ENCODE peak calls at places on chromosome 2, in nine cellular contexts. B is aorta; P is IMR-90; J is cardiac muscle cell; M is CD8-positive, alpha-beta memory T cell; G is uterus; L is heart right ventricle; W is astrocyte; Z is CD4-positive, alpha-beta T cell. O is an unnamed sample.

GRCh38 chr2:238259085-238260020 is 19.5 kb upstream of the HES6 start:
- DNase-seq in M (no peak), J (no peak), W (no peak), L (no peak), Z (no peak), B (no peak), P (no peak), G (no peak), O (no peak)

GRCh38 chr2:23587330-23587729 is 202.4 kb downstream of the KLHL29 start:
- DNase-seq in J (no peak), B (peak; percentile 40), L (no peak), P (no peak), W (no peak), G (no peak), Z (no peak), M (no peak), O (no peak)

GRCh38 chr2:211396815-211397214 is 840.4 kb downstream of the CPS1 start:
- DNase-seq in Z (no peak), M (no peak), J (no peak), L (no peak), B (no peak), G (no peak), W (no peak), P (no peak), O (no peak)

GRCh38 chr2:28955492-28955891 is 25.6 kb upstream of the TOGARAM2 start:
- DNase-seq in B (no peak), M (no peak), W (no peak), L (no peak), P (no peak), G (no peak), Z (no peak), J (no peak), O (no peak)

GRCh38 chr2:211161236-211161635 is 604.8 kb downstream of the CPS1 start:
- DNase-seq in L (no peak), J (no peak), G (no peak), P (no peak), Z (no peak), B (no peak), M (no peak), W (peak; percentile 22), O (no peak)

GRCh38 chr2:120867290-120868231 is 131.9 kb downstream of the GLI2 start:
- DNase-seq in B (peak; percentile 95), M (no peak), W (peak; percentile 84), P (peak; percentile 77), J (peak; percentile 62), G (peak; percentile 83), Z (no peak), L (peak; percentile 71), O (peak; percentile 61)

GRCh38 chr2:160372010-160372356 is 121.6 kb downstream of the RBMS1 start:
- DNase-seq in B (no peak), L (no peak), P (no peak), G (no peak), W (no peak), M (no peak), J (no peak), Z (no peak), O (no peak)

GRCh38 chr2:200199576-200200263 is 106.8 kb upstream of the SPATS2L start:
- DNase-seq in G (no peak), Z (no peak), W (no peak), L (no peak), B (no peak), J (no peak), P (no peak), M (no peak), O (no peak)

GRCh38 chr2:223046470-223047053 is 5.4 kb upstream of the KCNE4 start:
- DNase-seq in G (no peak), P (no peak), B (no peak), M (no peak), Z (no peak), J (no peak), W (peak; percentile 16), L (no peak), O (no peak)
- H3K27ac ChIP-seq in G (peak overlapping the region; percentile 53), P (peak overlapping the region; percentile 43), B (peak overlapping the region; percentile 67), M (no peak overlapping the region), Z (no peak overlapping the region), J (peak overlapping the region; percentile 83), W (peak overlapping the region; percentile 74), L (peak overlapping the region; percentile 65), O (no peak overlapping the region)

DNA sequence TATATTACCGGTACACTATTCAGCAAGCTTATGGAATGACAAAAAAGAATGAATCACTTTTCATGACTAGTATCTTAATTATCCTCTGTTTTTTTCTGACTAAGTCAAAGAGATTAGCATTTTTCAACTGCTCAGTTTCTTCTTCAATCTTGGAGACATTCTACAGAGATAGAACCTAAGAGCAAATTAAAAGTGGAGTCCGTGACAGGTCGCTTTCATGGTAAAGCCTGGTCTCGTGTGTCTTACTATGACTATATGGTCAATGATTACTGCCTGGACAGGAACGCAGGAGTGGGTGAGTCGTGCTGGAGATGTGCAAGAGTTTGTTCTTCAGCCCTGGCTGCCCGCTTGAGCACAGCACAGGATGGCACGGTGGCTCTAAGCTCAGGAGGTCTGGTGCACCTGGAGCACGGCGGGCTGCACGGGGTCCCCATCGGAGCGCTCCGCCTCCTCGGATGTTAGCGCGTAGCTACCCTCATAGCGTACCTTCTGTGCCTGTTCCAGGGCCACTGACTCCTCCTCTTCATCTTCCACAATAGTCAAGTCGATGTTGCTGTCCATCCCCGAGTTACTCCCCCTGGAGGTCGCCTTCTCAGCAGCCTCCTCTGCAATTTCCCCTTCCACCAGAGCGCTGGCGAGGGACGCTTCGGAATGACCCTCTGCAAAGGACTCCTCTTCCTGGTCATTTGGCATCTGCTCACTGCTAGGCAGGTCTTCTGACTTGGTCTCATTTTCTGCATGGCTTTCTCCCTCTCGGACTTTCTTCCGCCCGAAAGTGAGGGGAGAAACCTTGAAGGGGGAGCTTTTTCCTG is 11.1 kb downstream of the CAVIN2 start:
- DNase-seq in L (no peak), Z (no peak), J (no peak), W (peak; percentile 48), M (no peak), B (no peak), P (peak; percentile 61), G (no peak), O (no peak)
- H3K27ac ChIP-seq in L (peak overlapping the region; percentile 94), Z (no peak overlapping the region), J (no peak overlapping the region), W (no peak overlapping the region), M (peak overlapping the region; percentile 66), B (no peak overlapping the region), P (no peak overlapping the region), G (no peak overlapping the region), O (no peak overlapping the region)

GRCh38 chr2:163474319-163474744 is 261.5 kb downstream of the FIGN start:
- DNase-seq in J (no peak), B (no peak), L (no peak), G (no peak), W (no peak), P (no peak), Z (no peak), M (no peak), O (no peak)

GRCh38 chr2:163475815-163476214 is 260.0 kb downstream of the FIGN start:
- DNase-seq in L (no peak), M (no peak), W (no peak), B (no peak), P (no peak), J (no peak), Z (no peak), G (no peak), O (no peak)

GRCh38 chr2:163469561-163469962 is 266.2 kb downstream of the FIGN start:
- DNase-seq in M (no peak), G (no peak), B (no peak), W (peak; percentile 55), P (no peak), L (no peak), Z (no peak), J (no peak), O (no peak)

GRCh38 chr2:163467206-163467605 is 268.6 kb downstream of the FIGN start:
- DNase-seq in L (no peak), G (no peak), W (peak; percentile 4), M (no peak), B (no peak), P (no peak), Z (no peak), J (no peak), O (no peak)

DNA sequence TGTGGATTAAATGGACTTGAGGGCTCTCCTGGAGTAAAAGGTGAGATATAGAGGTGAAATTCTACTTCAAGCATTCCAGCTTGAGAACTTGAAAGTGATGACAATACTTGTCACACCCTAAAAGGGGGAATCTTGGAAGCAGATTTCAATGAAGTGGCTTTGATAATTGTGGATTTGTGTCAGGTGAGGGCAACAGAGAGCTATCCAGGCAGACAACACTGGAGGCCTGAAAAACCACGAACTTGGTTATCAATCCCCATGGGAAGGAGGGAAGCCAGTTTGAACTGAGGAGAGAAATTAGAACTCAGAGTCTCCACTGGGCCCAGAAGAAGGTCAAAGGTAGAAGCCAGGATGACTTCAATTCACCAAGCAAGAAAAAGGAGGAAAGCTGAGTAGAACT is 263.9 kb downstream of the FIGN start:
- DNase-seq in B (no peak), J (peak; percentile 47), W (peak; percentile 11), P (peak; percentile 3), G (no peak), M (no peak), Z (no peak), L (peak; percentile 13), O (no peak)
- H3K27ac ChIP-seq in B (no peak overlapping the region), J (no peak overlapping the region), W (no peak overlapping the region), P (no peak overlapping the region), G (no peak overlapping the region), M (no peak overlapping the region), Z (no peak overlapping the region), L (no peak overlapping the region), O (no peak overlapping the region)

GRCh38 chr2:128444816-128445532 is 126.3 kb upstream of the HS6ST1 start:
- DNase-seq in M (no peak), Z (no peak), P (peak; percentile 4), B (peak; percentile 28), L (no peak), J (no peak), G (peak; percentile 3), W (no peak), O (no peak)

GRCh38 chr2:128442891-128443302 is 124.2 kb upstream of the HS6ST1 start:
- DNase-seq in L (no peak), G (peak; percentile 9), Z (no peak), W (no peak), M (no peak), P (no peak), B (peak; percentile 77), J (peak; percentile 23), O (no peak)

GRCh38 chr2:128442053-128442751 is 123.5 kb upstream of the HS6ST1 start:
- DNase-seq in L (no peak), M (no peak), B (no peak), J (no peak), G (peak; percentile 7), W (no peak), Z (no peak), P (peak; percentile 16), O (no peak)

GRCh38 chr2:128445533-128445900 is 126.8 kb upstream of the HS6ST1 start:
- DNase-seq in G (peak; percentile 6), P (no peak), J (no peak), M (no peak), B (peak; percentile 27), W (no peak), L (no peak), Z (no peak), O (no peak)

DNA sequence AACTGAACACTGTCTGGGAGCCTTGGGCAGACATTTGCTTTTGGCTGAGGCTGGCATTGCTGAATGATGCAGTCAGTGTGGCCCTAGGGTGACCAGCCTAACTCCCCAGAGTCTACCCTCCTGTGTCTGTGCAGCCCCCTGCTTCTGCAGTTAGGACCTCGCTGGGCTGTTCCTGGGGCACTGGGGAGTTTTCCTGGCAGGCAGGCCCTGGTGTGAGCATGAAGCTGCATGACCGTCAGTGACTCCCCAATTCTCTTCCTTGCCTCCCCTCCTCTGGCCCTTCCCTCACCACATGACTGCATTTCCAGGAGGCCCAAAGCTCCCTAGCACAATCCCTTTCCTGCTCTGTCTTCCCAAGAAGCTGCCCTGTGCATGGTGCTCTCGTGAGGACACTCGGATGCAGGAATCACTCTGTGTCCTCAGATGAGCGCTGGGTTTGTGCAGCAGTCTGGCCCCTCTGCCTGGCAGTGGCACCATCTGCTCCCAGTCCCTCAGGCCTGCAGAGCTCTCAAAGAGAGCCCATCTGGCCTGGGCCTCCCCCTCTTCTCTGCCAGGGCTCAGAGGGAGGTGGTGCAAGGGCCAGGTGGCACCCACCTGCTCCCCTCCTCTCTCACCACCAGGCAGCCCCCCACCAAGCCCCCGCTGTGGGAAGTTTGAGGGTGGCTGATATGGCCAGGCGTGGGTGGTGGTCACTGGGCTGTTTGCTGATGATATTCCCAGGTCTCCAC is 125.5 kb upstream of the HS6ST1 start:
- DNase-seq in W (no peak), B (no peak), Z (no peak), J (no peak), L (no peak), P (no peak), G (peak; percentile 6), M (no peak), O (no peak)
- H3K27ac ChIP-seq in W (no peak overlapping the region), B (no peak overlapping the region), Z (no peak overlapping the region), J (no peak overlapping the region), L (no peak overlapping the region), P (no peak overlapping the region), G (no peak overlapping the region), M (no peak overlapping the region), O (no peak overlapping the region)